ENCODE peak calls at places on chromosomes 1 and 21, in nine cellular contexts. M, E, R, K, G, Q, N, U and F are unnamed samples.

GRCh38 chr1:156464825-156465452 is 35.6 kb downstream of the MEF2D start:
- DNase-seq in M (no peak), E (no peak), R (no peak), K (no peak), G (no peak), Q (no peak), N (no peak), U (no peak), F (peak)

GRCh38 chr1:164602480-164603093 is 43.6 kb downstream of the PBX1 start:
- DNase-seq in M (peak), E (peak), R (no peak), K (peak), G (no peak), Q (no peak), N (no peak), U (no peak), F (peak)

GRCh38 chr1:58249729-58250586 is 296.6 kb downstream of the OMA1 start:
- DNase-seq in M (peak), E (peak), R (peak), K (peak), G (no peak), Q (no peak), N (peak), U (no peak), F (peak)

GRCh38 chr1:74578101-74578500 is 65.7 kb upstream of the LRRC53 start:
- DNase-seq in M (no peak), E (no peak), R (no peak), K (no peak), G (no peak), Q (no peak), N (no peak), U (no peak), F (no peak)

GRCh38 chr1:228104526-228105251 is 1.6 kb upstream of the C1orf35 start:
- DNase-seq in M (peak), E (no peak), R (peak), K (no peak), G (no peak), Q (no peak), N (no peak), U (no peak), F (peak)

GRCh38 chr21:35072557-35072956 is 23.5 kb upstream of the RUNX1 start:
- DNase-seq in M (peak), E (no peak), R (no peak), K (no peak), G (no peak), Q (no peak), N (no peak), U (no peak), F (no peak)

GRCh38 chr1:233033366-233033765 is 83.0 kb downstream of the NTPCR start:
- DNase-seq in M (no peak), E (no peak), R (no peak), K (no peak), G (peak), Q (no peak), N (no peak), U (no peak), F (peak)

GRCh38 chr1:234881893-234882771 is 246.5 kb downstream of the TOMM20 start:
- DNase-seq in M (no peak), E (no peak), R (no peak), K (no peak), G (no peak), Q (no peak), N (no peak), U (no peak), F (no peak)

GRCh38 chr1:22861764-22862440 is 110.8 kb downstream of the LACTBL1 start:
- DNase-seq in M (peak), E (peak), R (peak), K (no peak), G (no peak), Q (no peak), N (peak), U (no peak), F (peak)

GRCh38 chr1:52054496-52055065 is 410 bp downstream of the TXNDC12 start:
- DNase-seq in M (no peak), E (no peak), R (no peak), K (no peak), G (no peak), Q (no peak), N (no peak), U (no peak), F (no peak)

GRCh38 chr1:147080013-147080661 is 92.1 kb downstream of the PRKAB2 start:
- DNase-seq in M (no peak), E (no peak), R (peak), K (no peak), G (no peak), Q (no peak), N (no peak), U (no peak), F (peak)

GRCh38 chr1:86062458-86062857 is 94.1 kb downstream of the COL24A1 start:
- DNase-seq in M (no peak), E (no peak), R (no peak), K (no peak), G (no peak), Q (no peak), N (peak), U (no peak), F (peak)

GRCh38 chr1:96388421-96389310 is 332.9 kb upstream of the PTBP2 start:
- DNase-seq in M (no peak), E (no peak), R (no peak), K (no peak), G (no peak), Q (no peak), N (peak), U (no peak), F (peak)

GRCh38 chr1:65422241-65423203 is 2.1 kb downstream of the LEPR start:
- DNase-seq in M (no peak), E (no peak), R (no peak), K (no peak), G (no peak), Q (no peak), N (peak), U (no peak), F (peak)